ENCODE peak calls at places on chromosomes 2 and 18, in eight cellular contexts. One of them, this sample, is unnamed.

GRCh38 chr2:151716721-151717120 is 17.6 kb downstream of the NEB start:
- DNase-seq in psoas muscle: no peak
- DNase-seq in stimulated activated CD8-positive, alpha-beta memory T cell treated with anti-CD3 and anti-CD28 coated beads, Interleukin-4, amount 100 ng/mL, for 1 hour: no peak
- DNase-seq in HFF-Myc: no peak
- DNase-seq in left ventricle myocardium inferior: no peak
- DNase-seq in stimulated activated naive CD4-positive, alpha-beta T cell: no peak
- DNase-seq in neural progenitor cell: no peak
- DNase-seq in foreskin fibroblast: peak; percentile 1
- DNase-seq in this sample: no peak

GRCh38 chr2:202378001-202378400 is 1.9 kb downstream of the BMPR2 start:
- DNase-seq in stimulated activated naive CD4-positive, alpha-beta T cell: no peak
- DNase-seq in psoas muscle: no peak
- DNase-seq in left ventricle myocardium inferior: no peak
- DNase-seq in neural progenitor cell: no peak
- DNase-seq in HFF-Myc: no peak
- DNase-seq in foreskin fibroblast: no peak
- DNase-seq in stimulated activated CD8-positive, alpha-beta memory T cell treated with anti-CD3 and anti-CD28 coated beads, Interleukin-4, amount 100 ng/mL, for 1 hour: no peak
- DNase-seq in this sample: no peak

GRCh38 chr2:225030089-225030653 is 12.1 kb downstream of the DOCK10 start:
- DNase-seq in psoas muscle: no peak
- DNase-seq in stimulated activated CD8-positive, alpha-beta memory T cell treated with anti-CD3 and anti-CD28 coated beads, Interleukin-4, amount 100 ng/mL, for 1 hour: no peak
- DNase-seq in foreskin fibroblast: no peak
- DNase-seq in neural progenitor cell: no peak
- DNase-seq in HFF-Myc: no peak
- DNase-seq in stimulated activated naive CD4-positive, alpha-beta T cell: no peak
- DNase-seq in left ventricle myocardium inferior: no peak
- DNase-seq in this sample: no peak

GRCh38 chr2:84771251-84771650 is 109.6 kb downstream of the TRABD2A start:
- DNase-seq in HFF-Myc: no peak
- DNase-seq in stimulated activated naive CD4-positive, alpha-beta T cell: no peak
- DNase-seq in stimulated activated CD8-positive, alpha-beta memory T cell treated with anti-CD3 and anti-CD28 coated beads, Interleukin-4, amount 100 ng/mL, for 1 hour: no peak
- DNase-seq in left ventricle myocardium inferior: no peak
- DNase-seq in foreskin fibroblast: no peak
- DNase-seq in psoas muscle: no peak
- DNase-seq in neural progenitor cell: no peak
- DNase-seq in this sample: no peak

GRCh38 chr2:177868792-177869191 is 203.8 kb downstream of the PDE11A start:
- DNase-seq in foreskin fibroblast: no peak
- DNase-seq in psoas muscle: no peak
- DNase-seq in HFF-Myc: no peak
- DNase-seq in stimulated activated CD8-positive, alpha-beta memory T cell treated with anti-CD3 and anti-CD28 coated beads, Interleukin-4, amount 100 ng/mL, for 1 hour: no peak
- DNase-seq in neural progenitor cell: no peak
- DNase-seq in stimulated activated naive CD4-positive, alpha-beta T cell: no peak
- DNase-seq in left ventricle myocardium inferior: no peak
- DNase-seq in this sample: no peak

GRCh38 chr18:31658670-31659573 is 25.5 kb downstream of the B4GALT6 start:
- DNase-seq in neural progenitor cell: no peak
- DNase-seq in foreskin fibroblast: no peak
- DNase-seq in stimulated activated CD8-positive, alpha-beta memory T cell treated with anti-CD3 and anti-CD28 coated beads, Interleukin-4, amount 100 ng/mL, for 1 hour: no peak
- DNase-seq in stimulated activated naive CD4-positive, alpha-beta T cell: no peak
- DNase-seq in psoas muscle: no peak
- DNase-seq in left ventricle myocardium inferior: no peak
- DNase-seq in HFF-Myc: no peak
- DNase-seq in this sample: peak; percentile 79

GRCh38 chr2:51813245-51813644 is 781.3 kb upstream of the NRXN1 start:
- DNase-seq in left ventricle myocardium inferior: no peak
- DNase-seq in HFF-Myc: no peak
- DNase-seq in neural progenitor cell: no peak
- DNase-seq in psoas muscle: no peak
- DNase-seq in stimulated activated naive CD4-positive, alpha-beta T cell: no peak
- DNase-seq in foreskin fibroblast: no peak
- DNase-seq in stimulated activated CD8-positive, alpha-beta memory T cell treated with anti-CD3 and anti-CD28 coated beads, Interleukin-4, amount 100 ng/mL, for 1 hour: no peak
- DNase-seq in this sample: peak; percentile 40

GRCh38 chr2:187982668-187983067 is 309.0 kb upstream of the GULP1 start:
- DNase-seq in stimulated activated CD8-positive, alpha-beta memory T cell treated with anti-CD3 and anti-CD28 coated beads, Interleukin-4, amount 100 ng/mL, for 1 hour: no peak
- DNase-seq in stimulated activated naive CD4-positive, alpha-beta T cell: no peak
- DNase-seq in left ventricle myocardium inferior: peak; percentile 20
- DNase-seq in psoas muscle: no peak
- DNase-seq in HFF-Myc: no peak
- DNase-seq in neural progenitor cell: no peak
- DNase-seq in foreskin fibroblast: peak; percentile 67
- DNase-seq in this sample: no peak

GRCh38 chr2:85303780-85304531 is 23.8 kb downstream of the TGOLN2 start:
- DNase-seq in neural progenitor cell: no peak
- DNase-seq in foreskin fibroblast: no peak
- DNase-seq in HFF-Myc: no peak
- DNase-seq in psoas muscle: no peak
- DNase-seq in left ventricle myocardium inferior: no peak
- DNase-seq in stimulated activated naive CD4-positive, alpha-beta T cell: no peak
- DNase-seq in stimulated activated CD8-positive, alpha-beta memory T cell treated with anti-CD3 and anti-CD28 coated beads, Interleukin-4, amount 100 ng/mL, for 1 hour: no peak
- DNase-seq in this sample: no peak

GRCh38 chr18:8040021-8040420 is 472.9 kb downstream of the PTPRM start:
- DNase-seq in HFF-Myc: no peak
- DNase-seq in neural progenitor cell: no peak
- DNase-seq in psoas muscle: no peak
- DNase-seq in foreskin fibroblast: no peak
- DNase-seq in stimulated activated CD8-positive, alpha-beta memory T cell treated with anti-CD3 and anti-CD28 coated beads, Interleukin-4, amount 100 ng/mL, for 1 hour: no peak
- DNase-seq in stimulated activated naive CD4-positive, alpha-beta T cell: no peak
- DNase-seq in left ventricle myocardium inferior: no peak
- DNase-seq in this sample: no peak

GRCh38 chr2:138564586-138565250 is 63.1 kb downstream of the SPOPL start:
- DNase-seq in stimulated activated naive CD4-positive, alpha-beta T cell: no peak
- DNase-seq in neural progenitor cell: no peak
- DNase-seq in foreskin fibroblast: no peak
- DNase-seq in stimulated activated CD8-positive, alpha-beta memory T cell treated with anti-CD3 and anti-CD28 coated beads, Interleukin-4, amount 100 ng/mL, for 1 hour: no peak
- DNase-seq in left ventricle myocardium inferior: no peak
- DNase-seq in psoas muscle: no peak
- DNase-seq in HFF-Myc: no peak
- DNase-seq in this sample: no peak

GRCh38 chr18:45713239-45713638 is 10.7 kb upstream of the SLC14A1 start:
- DNase-seq in psoas muscle: no peak
- DNase-seq in neural progenitor cell: no peak
- DNase-seq in HFF-Myc: no peak
- DNase-seq in foreskin fibroblast: no peak
- DNase-seq in left ventricle myocardium inferior: no peak
- DNase-seq in stimulated activated CD8-positive, alpha-beta memory T cell treated with anti-CD3 and anti-CD28 coated beads, Interleukin-4, amount 100 ng/mL, for 1 hour: no peak
- DNase-seq in stimulated activated naive CD4-positive, alpha-beta T cell: no peak
- DNase-seq in this sample: no peak

GRCh38 chr2:65227035-65227470 is 578 bp upstream of the ACTR2 start:
- DNase-seq in stimulated activated CD8-positive, alpha-beta memory T cell treated with anti-CD3 and anti-CD28 coated beads, Interleukin-4, amount 100 ng/mL, for 1 hour: no peak
- DNase-seq in HFF-Myc: no peak
- DNase-seq in neural progenitor cell: no peak
- DNase-seq in stimulated activated naive CD4-positive, alpha-beta T cell: no peak
- DNase-seq in foreskin fibroblast: no peak
- DNase-seq in psoas muscle: peak; percentile 72
- DNase-seq in left ventricle myocardium inferior: no peak
- DNase-seq in this sample: peak; percentile 48

GRCh38 chr2:240822280-240822847 is 2.3 kb upstream of the KIF1A start:
- DNase-seq in foreskin fibroblast: no peak
- DNase-seq in left ventricle myocardium inferior: no peak
- DNase-seq in stimulated activated naive CD4-positive, alpha-beta T cell: no peak
- DNase-seq in psoas muscle: peak; percentile 45
- DNase-seq in neural progenitor cell: no peak
- DNase-seq in stimulated activated CD8-positive, alpha-beta memory T cell treated with anti-CD3 and anti-CD28 coated beads, Interleukin-4, amount 100 ng/mL, for 1 hour: no peak
- DNase-seq in HFF-Myc: no peak
- DNase-seq in this sample: no peak

GRCh38 chr18:38367473-38367872 is 801.9 kb upstream of the CELF4 start:
- DNase-seq in HFF-Myc: no peak
- DNase-seq in foreskin fibroblast: no peak
- DNase-seq in neural progenitor cell: no peak
- DNase-seq in stimulated activated naive CD4-positive, alpha-beta T cell: no peak
- DNase-seq in left ventricle myocardium inferior: no peak
- DNase-seq in psoas muscle: no peak
- DNase-seq in stimulated activated CD8-positive, alpha-beta memory T cell treated with anti-CD3 and anti-CD28 coated beads, Interleukin-4, amount 100 ng/mL, for 1 hour: no peak
- DNase-seq in this sample: no peak

GRCh38 chr18:30775629-30776028 is 266.9 kb downstream of the DSC3 start:
- DNase-seq in stimulated activated naive CD4-positive, alpha-beta T cell: no peak
- DNase-seq in left ventricle myocardium inferior: no peak
- DNase-seq in stimulated activated CD8-positive, alpha-beta memory T cell treated with anti-CD3 and anti-CD28 coated beads, Interleukin-4, amount 100 ng/mL, for 1 hour: no peak
- DNase-seq in psoas muscle: no peak
- DNase-seq in foreskin fibroblast: no peak
- DNase-seq in neural progenitor cell: peak; percentile 3
- DNase-seq in HFF-Myc: no peak
- DNase-seq in this sample: no peak

GRCh38 chr2:134391751-134392160 is 137.9 kb downstream of the MGAT5 start:
- DNase-seq in foreskin fibroblast: no peak
- DNase-seq in psoas muscle: no peak
- DNase-seq in stimulated activated CD8-positive, alpha-beta memory T cell treated with anti-CD3 and anti-CD28 coated beads, Interleukin-4, amount 100 ng/mL, for 1 hour: no peak
- DNase-seq in neural progenitor cell: no peak
- DNase-seq in left ventricle myocardium inferior: no peak
- DNase-seq in stimulated activated naive CD4-positive, alpha-beta T cell: no peak
- DNase-seq in HFF-Myc: no peak
- DNase-seq in this sample: no peak

GRCh38 chr2:85161626-85161960 is 28.4 kb downstream of the TCF7L1 start:
- DNase-seq in foreskin fibroblast: no peak
- DNase-seq in HFF-Myc: no peak
- DNase-seq in left ventricle myocardium inferior: no peak
- DNase-seq in stimulated activated naive CD4-positive, alpha-beta T cell: no peak
- DNase-seq in neural progenitor cell: no peak
- DNase-seq in psoas muscle: no peak
- DNase-seq in stimulated activated CD8-positive, alpha-beta memory T cell treated with anti-CD3 and anti-CD28 coated beads, Interleukin-4, amount 100 ng/mL, for 1 hour: no peak
- DNase-seq in this sample: no peak

GRCh38 chr2:111100765-111101162 is 19.9 kb upstream of the BCL2L11 start:
- DNase-seq in stimulated activated naive CD4-positive, alpha-beta T cell: no peak
- DNase-seq in left ventricle myocardium inferior: no peak
- DNase-seq in stimulated activated CD8-positive, alpha-beta memory T cell treated with anti-CD3 and anti-CD28 coated beads, Interleukin-4, amount 100 ng/mL, for 1 hour: no peak
- DNase-seq in HFF-Myc: no peak
- DNase-seq in neural progenitor cell: no peak
- DNase-seq in psoas muscle: no peak
- DNase-seq in foreskin fibroblast: no peak
- DNase-seq in this sample: peak; percentile 9

GRCh38 chr2:191521608-191522208 is 156.2 kb upstream of the NABP1 start:
- DNase-seq in foreskin fibroblast: peak; percentile 18
- DNase-seq in psoas muscle: no peak
- DNase-seq in stimulated activated naive CD4-positive, alpha-beta T cell: no peak
- DNase-seq in neural progenitor cell: no peak
- DNase-seq in HFF-Myc: no peak
- DNase-seq in stimulated activated CD8-positive, alpha-beta memory T cell treated with anti-CD3 and anti-CD28 coated beads, Interleukin-4, amount 100 ng/mL, for 1 hour: no peak
- DNase-seq in left ventricle myocardium inferior: no peak
- DNase-seq in this sample: peak; percentile 63

GRCh38 chr18:7980136-7980535 is 413.0 kb downstream of the PTPRM start:
- DNase-seq in foreskin fibroblast: no peak
- DNase-seq in neural progenitor cell: peak; percentile 27
- DNase-seq in stimulated activated CD8-positive, alpha-beta memory T cell treated with anti-CD3 and anti-CD28 coated beads, Interleukin-4, amount 100 ng/mL, for 1 hour: no peak
- DNase-seq in HFF-Myc: no peak
- DNase-seq in left ventricle myocardium inferior: no peak
- DNase-seq in stimulated activated naive CD4-positive, alpha-beta T cell: no peak
- DNase-seq in psoas muscle: no peak
- DNase-seq in this sample: no peak

GRCh38 chr2:186780701-186781316 is 68.2 kb downstream of the ZSWIM2 start:
- DNase-seq in foreskin fibroblast: no peak
- DNase-seq in left ventricle myocardium inferior: no peak
- DNase-seq in neural progenitor cell: peak; percentile 70
- DNase-seq in psoas muscle: no peak
- DNase-seq in stimulated activated naive CD4-positive, alpha-beta T cell: no peak
- DNase-seq in stimulated activated CD8-positive, alpha-beta memory T cell treated with anti-CD3 and anti-CD28 coated beads, Interleukin-4, amount 100 ng/mL, for 1 hour: no peak
- DNase-seq in HFF-Myc: peak; percentile 5
- DNase-seq in this sample: peak; percentile 51

GRCh38 chr18:28903366-28903765 is 726.4 kb upstream of the CDH2 start:
- DNase-seq in neural progenitor cell: no peak
- DNase-seq in foreskin fibroblast: no peak
- DNase-seq in left ventricle myocardium inferior: no peak
- DNase-seq in stimulated activated naive CD4-positive, alpha-beta T cell: no peak
- DNase-seq in HFF-Myc: no peak
- DNase-seq in stimulated activated CD8-positive, alpha-beta memory T cell treated with anti-CD3 and anti-CD28 coated beads, Interleukin-4, amount 100 ng/mL, for 1 hour: no peak
- DNase-seq in psoas muscle: no peak
- DNase-seq in this sample: no peak

GRCh38 chr18:78999939-79000338 is 20.3 kb downstream of the SALL3 start:
- DNase-seq in left ventricle myocardium inferior: no peak
- DNase-seq in stimulated activated CD8-positive, alpha-beta memory T cell treated with anti-CD3 and anti-CD28 coated beads, Interleukin-4, amount 100 ng/mL, for 1 hour: no peak
- DNase-seq in psoas muscle: no peak
- DNase-seq in HFF-Myc: no peak
- DNase-seq in foreskin fibroblast: no peak
- DNase-seq in neural progenitor cell: no peak
- DNase-seq in stimulated activated naive CD4-positive, alpha-beta T cell: no peak
- DNase-seq in this sample: no peak

GRCh38 chr2:194854941-194855340 is 802.1 kb upstream of the SLC39A10 start:
- DNase-seq in psoas muscle: no peak
- DNase-seq in left ventricle myocardium inferior: no peak
- DNase-seq in neural progenitor cell: no peak
- DNase-seq in stimulated activated naive CD4-positive, alpha-beta T cell: no peak
- DNase-seq in HFF-Myc: no peak
- DNase-seq in foreskin fibroblast: no peak
- DNase-seq in stimulated activated CD8-positive, alpha-beta memory T cell treated with anti-CD3 and anti-CD28 coated beads, Interleukin-4, amount 100 ng/mL, for 1 hour: no peak
- DNase-seq in this sample: no peak

GRCh38 chr2:161044095-161044874 is 115.9 kb upstream of the TANK start:
- DNase-seq in left ventricle myocardium inferior: peak; percentile 16
- DNase-seq in neural progenitor cell: no peak
- DNase-seq in HFF-Myc: no peak
- DNase-seq in psoas muscle: peak; percentile 67
- DNase-seq in stimulated activated naive CD4-positive, alpha-beta T cell: no peak
- DNase-seq in stimulated activated CD8-positive, alpha-beta memory T cell treated with anti-CD3 and anti-CD28 coated beads, Interleukin-4, amount 100 ng/mL, for 1 hour: no peak
- DNase-seq in foreskin fibroblast: peak; percentile 53
- DNase-seq in this sample: no peak

GRCh38 chr2:222307978-222308479 is 9.2 kb upstream of the PAX3 start:
- DNase-seq in psoas muscle: no peak
- DNase-seq in foreskin fibroblast: no peak
- DNase-seq in HFF-Myc: no peak
- DNase-seq in left ventricle myocardium inferior: no peak
- DNase-seq in neural progenitor cell: no peak
- DNase-seq in stimulated activated CD8-positive, alpha-beta memory T cell treated with anti-CD3 and anti-CD28 coated beads, Interleukin-4, amount 100 ng/mL, for 1 hour: no peak
- DNase-seq in stimulated activated naive CD4-positive, alpha-beta T cell: no peak
- DNase-seq in this sample: no peak

GRCh38 chr2:119419803-119420508 is 11.7 kb upstream of the TMEM37 start:
- DNase-seq in HFF-Myc: no peak
- DNase-seq in foreskin fibroblast: no peak
- DNase-seq in neural progenitor cell: no peak
- DNase-seq in left ventricle myocardium inferior: no peak
- DNase-seq in stimulated activated CD8-positive, alpha-beta memory T cell treated with anti-CD3 and anti-CD28 coated beads, Interleukin-4, amount 100 ng/mL, for 1 hour: no peak
- DNase-seq in psoas muscle: no peak
- DNase-seq in stimulated activated naive CD4-positive, alpha-beta T cell: no peak
- DNase-seq in this sample: no peak

GRCh38 chr2:20593072-20594034 is 57.5 kb downstream of the HS1BP3 start:
- DNase-seq in psoas muscle: peak; percentile 56
- DNase-seq in foreskin fibroblast: peak; percentile 82
- DNase-seq in stimulated activated naive CD4-positive, alpha-beta T cell: no peak
- DNase-seq in neural progenitor cell: no peak
- DNase-seq in stimulated activated CD8-positive, alpha-beta memory T cell treated with anti-CD3 and anti-CD28 coated beads, Interleukin-4, amount 100 ng/mL, for 1 hour: no peak
- DNase-seq in left ventricle myocardium inferior: no peak
- DNase-seq in HFF-Myc: no peak
- DNase-seq in this sample: peak; percentile 75

GRCh38 chr18:2963048-2963447 is 49.9 kb downstream of the LPIN2 start:
- DNase-seq in psoas muscle: no peak
- DNase-seq in foreskin fibroblast: no peak
- DNase-seq in neural progenitor cell: no peak
- DNase-seq in HFF-Myc: no peak
- DNase-seq in left ventricle myocardium inferior: no peak
- DNase-seq in stimulated activated CD8-positive, alpha-beta memory T cell treated with anti-CD3 and anti-CD28 coated beads, Interleukin-4, amount 100 ng/mL, for 1 hour: no peak
- DNase-seq in stimulated activated naive CD4-positive, alpha-beta T cell: peak; percentile 11
- DNase-seq in this sample: no peak

GRCh38 chr2:45607701-45608100 is 3.4 kb downstream of the SRBD1 start:
- DNase-seq in stimulated activated CD8-positive, alpha-beta memory T cell treated with anti-CD3 and anti-CD28 coated beads, Interleukin-4, amount 100 ng/mL, for 1 hour: no peak
- DNase-seq in psoas muscle: no peak
- DNase-seq in neural progenitor cell: peak; percentile 67
- DNase-seq in HFF-Myc: no peak
- DNase-seq in foreskin fibroblast: no peak
- DNase-seq in left ventricle myocardium inferior: no peak
- DNase-seq in stimulated activated naive CD4-positive, alpha-beta T cell: no peak
- DNase-seq in this sample: peak; percentile 45

GRCh38 chr2:101706121-101706818 is 8.8 kb downstream of the MAP4K4 start:
- DNase-seq in foreskin fibroblast: no peak
- DNase-seq in left ventricle myocardium inferior: no peak
- DNase-seq in psoas muscle: no peak
- DNase-seq in HFF-Myc: no peak
- DNase-seq in stimulated activated naive CD4-positive, alpha-beta T cell: no peak
- DNase-seq in stimulated activated CD8-positive, alpha-beta memory T cell treated with anti-CD3 and anti-CD28 coated beads, Interleukin-4, amount 100 ng/mL, for 1 hour: no peak
- DNase-seq in neural progenitor cell: no peak
- DNase-seq in this sample: no peak

GRCh38 chr2:68093634-68094033 is 30.8 kb upstream of the C1D start:
- DNase-seq in psoas muscle: no peak
- DNase-seq in HFF-Myc: no peak
- DNase-seq in stimulated activated naive CD4-positive, alpha-beta T cell: no peak
- DNase-seq in foreskin fibroblast: no peak
- DNase-seq in stimulated activated CD8-positive, alpha-beta memory T cell treated with anti-CD3 and anti-CD28 coated beads, Interleukin-4, amount 100 ng/mL, for 1 hour: no peak
- DNase-seq in neural progenitor cell: no peak
- DNase-seq in left ventricle myocardium inferior: no peak
- DNase-seq in this sample: no peak

GRCh38 chr2:127581050-127581345 is 45.5 kb downstream of the MYO7B start:
- DNase-seq in stimulated activated naive CD4-positive, alpha-beta T cell: no peak
- DNase-seq in stimulated activated CD8-positive, alpha-beta memory T cell treated with anti-CD3 and anti-CD28 coated beads, Interleukin-4, amount 100 ng/mL, for 1 hour: no peak
- DNase-seq in left ventricle myocardium inferior: no peak
- DNase-seq in psoas muscle: no peak
- DNase-seq in HFF-Myc: no peak
- DNase-seq in neural progenitor cell: no peak
- DNase-seq in foreskin fibroblast: no peak
- DNase-seq in this sample: no peak

This sample was measured in dermis blood vessel endothelial cell.